ENCODE peak calls at places on chromosome 15, in six cellular contexts. One of them, this sample, is unnamed.

GRCh38 chr15:77004189-77004588 is 9.3 kb downstream of the PSTPIP1 start:
- DNase-seq in HS-5: no peak
- DNase-seq in NCI-H1092 treated with DMSO at 0.1 percent for 48 hours: no peak
- DNase-seq in stimulated activated CD8-positive, alpha-beta memory T cell treated with anti-CD3 and anti-CD28 coated beads, Interleukin-4, amount 100 ng/mL, for 1 hour: no peak
- DNase-seq in retina: no peak
- DNase-seq in activated T-helper 1 cell treated with Interleukin-2 at 50 U/mL for 16 hours: no peak
- DNase-seq in this sample: no peak

GRCh38 chr15:68207176-68207935 is 2.2 kb upstream of the CALML4 start:
- DNase-seq in HS-5: no peak
- DNase-seq in NCI-H1092 treated with DMSO at 0.1 percent for 48 hours: no peak
- DNase-seq in stimulated activated CD8-positive, alpha-beta memory T cell treated with anti-CD3 and anti-CD28 coated beads, Interleukin-4, amount 100 ng/mL, for 1 hour: no peak
- DNase-seq in retina: no peak
- DNase-seq in activated T-helper 1 cell treated with Interleukin-2 at 50 U/mL for 16 hours: no peak
- DNase-seq in this sample: no peak

GRCh38 chr15:90451215-90451850 is 63.3 kb downstream of the IQGAP1 start:
- DNase-seq in HS-5: no peak
- DNase-seq in NCI-H1092 treated with DMSO at 0.1 percent for 48 hours: no peak
- DNase-seq in stimulated activated CD8-positive, alpha-beta memory T cell treated with anti-CD3 and anti-CD28 coated beads, Interleukin-4, amount 100 ng/mL, for 1 hour: no peak
- DNase-seq in retina: no peak
- DNase-seq in activated T-helper 1 cell treated with Interleukin-2 at 50 U/mL for 16 hours: no peak
- DNase-seq in this sample: peak

GRCh38 chr15:83973816-83974215 is 261.8 kb upstream of the GOLGA6L4 start:
- DNase-seq in HS-5: no peak
- DNase-seq in NCI-H1092 treated with DMSO at 0.1 percent for 48 hours: no peak
- DNase-seq in stimulated activated CD8-positive, alpha-beta memory T cell treated with anti-CD3 and anti-CD28 coated beads, Interleukin-4, amount 100 ng/mL, for 1 hour: no peak
- DNase-seq in retina: no peak
- DNase-seq in activated T-helper 1 cell treated with Interleukin-2 at 50 U/mL for 16 hours: no peak
- DNase-seq in this sample: no peak

GRCh38 chr15:96115642-96116041 is 214.9 kb upstream of the NR2F2 start:
- DNase-seq in HS-5: no peak
- DNase-seq in NCI-H1092 treated with DMSO at 0.1 percent for 48 hours: no peak
- DNase-seq in stimulated activated CD8-positive, alpha-beta memory T cell treated with anti-CD3 and anti-CD28 coated beads, Interleukin-4, amount 100 ng/mL, for 1 hour: no peak
- DNase-seq in retina: no peak
- DNase-seq in activated T-helper 1 cell treated with Interleukin-2 at 50 U/mL for 16 hours: no peak
- DNase-seq in this sample: no peak

GRCh38 chr15:68445351-68445750 is 13.4 kb upstream of the ITGA11 start:
- DNase-seq in HS-5: no peak
- DNase-seq in NCI-H1092 treated with DMSO at 0.1 percent for 48 hours: no peak
- DNase-seq in stimulated activated CD8-positive, alpha-beta memory T cell treated with anti-CD3 and anti-CD28 coated beads, Interleukin-4, amount 100 ng/mL, for 1 hour: no peak
- DNase-seq in retina: no peak
- DNase-seq in activated T-helper 1 cell treated with Interleukin-2 at 50 U/mL for 16 hours: no peak
- DNase-seq in this sample: no peak

GRCh38 chr15:36999778-37000177 is 100.6 kb downstream of the MEIS2 start:
- DNase-seq in HS-5: no peak
- DNase-seq in NCI-H1092 treated with DMSO at 0.1 percent for 48 hours: no peak
- DNase-seq in stimulated activated CD8-positive, alpha-beta memory T cell treated with anti-CD3 and anti-CD28 coated beads, Interleukin-4, amount 100 ng/mL, for 1 hour: no peak
- DNase-seq in retina: no peak
- DNase-seq in activated T-helper 1 cell treated with Interleukin-2 at 50 U/mL for 16 hours: no peak
- DNase-seq in this sample: no peak

GRCh38 chr15:87207945-87208580 is 1048.5 kb downstream of the NTRK3 start:
- DNase-seq in HS-5: peak
- DNase-seq in NCI-H1092 treated with DMSO at 0.1 percent for 48 hours: no peak
- DNase-seq in stimulated activated CD8-positive, alpha-beta memory T cell treated with anti-CD3 and anti-CD28 coated beads, Interleukin-4, amount 100 ng/mL, for 1 hour: no peak
- DNase-seq in retina: no peak
- DNase-seq in activated T-helper 1 cell treated with Interleukin-2 at 50 U/mL for 16 hours: no peak
- DNase-seq in this sample: no peak

GRCh38 chr15:98397411-98397810 is 250.9 kb upstream of the IGF1R start:
- DNase-seq in HS-5: no peak
- DNase-seq in NCI-H1092 treated with DMSO at 0.1 percent for 48 hours: no peak
- DNase-seq in stimulated activated CD8-positive, alpha-beta memory T cell treated with anti-CD3 and anti-CD28 coated beads, Interleukin-4, amount 100 ng/mL, for 1 hour: no peak
- DNase-seq in retina: no peak
- DNase-seq in activated T-helper 1 cell treated with Interleukin-2 at 50 U/mL for 16 hours: no peak
- DNase-seq in this sample: no peak

GRCh38 chr15:63553388-63553791 is 43.8 kb upstream of the FBXL22 start:
- DNase-seq in HS-5: peak
- DNase-seq in NCI-H1092 treated with DMSO at 0.1 percent for 48 hours: no peak
- DNase-seq in stimulated activated CD8-positive, alpha-beta memory T cell treated with anti-CD3 and anti-CD28 coated beads, Interleukin-4, amount 100 ng/mL, for 1 hour: no peak
- DNase-seq in retina: no peak
- DNase-seq in activated T-helper 1 cell treated with Interleukin-2 at 50 U/mL for 16 hours: no peak
- DNase-seq in this sample: no peak

GRCh38 chr15:69537085-69537484 is 84.5 kb downstream of the RPLP1 start:
- DNase-seq in HS-5: no peak
- DNase-seq in NCI-H1092 treated with DMSO at 0.1 percent for 48 hours: peak
- DNase-seq in stimulated activated CD8-positive, alpha-beta memory T cell treated with anti-CD3 and anti-CD28 coated beads, Interleukin-4, amount 100 ng/mL, for 1 hour: no peak
- DNase-seq in retina: no peak
- DNase-seq in activated T-helper 1 cell treated with Interleukin-2 at 50 U/mL for 16 hours: no peak
- DNase-seq in this sample: peak

GRCh38 chr15:68017221-68017620 is 36.9 kb upstream of the PIAS1 start:
- DNase-seq in HS-5: no peak
- DNase-seq in NCI-H1092 treated with DMSO at 0.1 percent for 48 hours: no peak
- DNase-seq in stimulated activated CD8-positive, alpha-beta memory T cell treated with anti-CD3 and anti-CD28 coated beads, Interleukin-4, amount 100 ng/mL, for 1 hour: no peak
- DNase-seq in retina: no peak
- DNase-seq in activated T-helper 1 cell treated with Interleukin-2 at 50 U/mL for 16 hours: no peak
- DNase-seq in this sample: no peak

GRCh38 chr15:81146006-81146405 is 11.9 kb downstream of the CFAP161 start:
- DNase-seq in HS-5: no peak
- DNase-seq in NCI-H1092 treated with DMSO at 0.1 percent for 48 hours: no peak
- DNase-seq in stimulated activated CD8-positive, alpha-beta memory T cell treated with anti-CD3 and anti-CD28 coated beads, Interleukin-4, amount 100 ng/mL, for 1 hour: no peak
- DNase-seq in retina: no peak
- DNase-seq in activated T-helper 1 cell treated with Interleukin-2 at 50 U/mL for 16 hours: no peak
- DNase-seq in this sample: no peak

GRCh38 chr15:68337826-68338225 is 60.3 kb downstream of the FEM1B start:
- DNase-seq in HS-5: no peak
- DNase-seq in NCI-H1092 treated with DMSO at 0.1 percent for 48 hours: no peak
- DNase-seq in stimulated activated CD8-positive, alpha-beta memory T cell treated with anti-CD3 and anti-CD28 coated beads, Interleukin-4, amount 100 ng/mL, for 1 hour: no peak
- DNase-seq in retina: no peak
- DNase-seq in activated T-helper 1 cell treated with Interleukin-2 at 50 U/mL for 16 hours: no peak
- DNase-seq in this sample: no peak

GRCh38 chr15:31245756-31246155 is 80.9 kb upstream of the KLF13 start:
- DNase-seq in HS-5: no peak
- DNase-seq in NCI-H1092 treated with DMSO at 0.1 percent for 48 hours: no peak
- DNase-seq in stimulated activated CD8-positive, alpha-beta memory T cell treated with anti-CD3 and anti-CD28 coated beads, Interleukin-4, amount 100 ng/mL, for 1 hour: no peak
- DNase-seq in retina: no peak
- DNase-seq in activated T-helper 1 cell treated with Interleukin-2 at 50 U/mL for 16 hours: no peak
- DNase-seq in this sample: no peak

GRCh38 chr15:75153084-75153483 is 48.6 kb upstream of the C15orf39 start:
- DNase-seq in HS-5: no peak
- DNase-seq in NCI-H1092 treated with DMSO at 0.1 percent for 48 hours: no peak
- DNase-seq in stimulated activated CD8-positive, alpha-beta memory T cell treated with anti-CD3 and anti-CD28 coated beads, Interleukin-4, amount 100 ng/mL, for 1 hour: no peak
- DNase-seq in retina: no peak
- DNase-seq in activated T-helper 1 cell treated with Interleukin-2 at 50 U/mL for 16 hours: no peak
- DNase-seq in this sample: no peak

GRCh38 chr15:41928637-41929620 is 35.1 kb upstream of the SPTBN5 start:
- DNase-seq in HS-5: no peak
- DNase-seq in NCI-H1092 treated with DMSO at 0.1 percent for 48 hours: no peak
- DNase-seq in stimulated activated CD8-positive, alpha-beta memory T cell treated with anti-CD3 and anti-CD28 coated beads, Interleukin-4, amount 100 ng/mL, for 1 hour: no peak
- DNase-seq in retina: no peak
- DNase-seq in activated T-helper 1 cell treated with Interleukin-2 at 50 U/mL for 16 hours: no peak
- DNase-seq in this sample: no peak

GRCh38 chr15:66941791-66942190 is 123.6 kb upstream of the SMAD3 start:
- DNase-seq in HS-5: no peak
- DNase-seq in NCI-H1092 treated with DMSO at 0.1 percent for 48 hours: no peak
- DNase-seq in stimulated activated CD8-positive, alpha-beta memory T cell treated with anti-CD3 and anti-CD28 coated beads, Interleukin-4, amount 100 ng/mL, for 1 hour: no peak
- DNase-seq in retina: no peak
- DNase-seq in activated T-helper 1 cell treated with Interleukin-2 at 50 U/mL for 16 hours: no peak
- DNase-seq in this sample: no peak

GRCh38 chr15:44023176-44023575 is 171.9 kb downstream of the FRMD5 start:
- DNase-seq in HS-5: no peak
- DNase-seq in NCI-H1092 treated with DMSO at 0.1 percent for 48 hours: no peak
- DNase-seq in stimulated activated CD8-positive, alpha-beta memory T cell treated with anti-CD3 and anti-CD28 coated beads, Interleukin-4, amount 100 ng/mL, for 1 hour: no peak
- DNase-seq in retina: no peak
- DNase-seq in activated T-helper 1 cell treated with Interleukin-2 at 50 U/mL for 16 hours: no peak
- DNase-seq in this sample: no peak

GRCh38 chr15:67165653-67166260 is 88.7 kb downstream of the AAGAB start:
- DNase-seq in HS-5: no peak
- DNase-seq in NCI-H1092 treated with DMSO at 0.1 percent for 48 hours: no peak
- DNase-seq in stimulated activated CD8-positive, alpha-beta memory T cell treated with anti-CD3 and anti-CD28 coated beads, Interleukin-4, amount 100 ng/mL, for 1 hour: no peak
- DNase-seq in retina: no peak
- DNase-seq in activated T-helper 1 cell treated with Interleukin-2 at 50 U/mL for 16 hours: no peak
- DNase-seq in this sample: peak

GRCh38 chr15:70513818-70514217 is 249.5 kb downstream of the UACA start:
- DNase-seq in HS-5: no peak
- DNase-seq in NCI-H1092 treated with DMSO at 0.1 percent for 48 hours: no peak
- DNase-seq in stimulated activated CD8-positive, alpha-beta memory T cell treated with anti-CD3 and anti-CD28 coated beads, Interleukin-4, amount 100 ng/mL, for 1 hour: no peak
- DNase-seq in retina: no peak
- DNase-seq in activated T-helper 1 cell treated with Interleukin-2 at 50 U/mL for 16 hours: no peak
- DNase-seq in this sample: no peak

GRCh38 chr15:96234109-96234892 is 96.2 kb upstream of the NR2F2 start:
- DNase-seq in HS-5: no peak
- DNase-seq in NCI-H1092 treated with DMSO at 0.1 percent for 48 hours: no peak
- DNase-seq in stimulated activated CD8-positive, alpha-beta memory T cell treated with anti-CD3 and anti-CD28 coated beads, Interleukin-4, amount 100 ng/mL, for 1 hour: no peak
- DNase-seq in retina: no peak
- DNase-seq in activated T-helper 1 cell treated with Interleukin-2 at 50 U/mL for 16 hours: no peak
- DNase-seq in this sample: no peak

GRCh38 chr15:100731259-100732156 is 129.1 kb downstream of the ASB7 start:
- DNase-seq in HS-5: no peak
- DNase-seq in NCI-H1092 treated with DMSO at 0.1 percent for 48 hours: no peak
- DNase-seq in stimulated activated CD8-positive, alpha-beta memory T cell treated with anti-CD3 and anti-CD28 coated beads, Interleukin-4, amount 100 ng/mL, for 1 hour: no peak
- DNase-seq in retina: no peak
- DNase-seq in activated T-helper 1 cell treated with Interleukin-2 at 50 U/mL for 16 hours: no peak
- DNase-seq in this sample: no peak

GRCh38 chr15:31516874-31517273 is 190.2 kb downstream of the KLF13 start:
- DNase-seq in HS-5: no peak
- DNase-seq in NCI-H1092 treated with DMSO at 0.1 percent for 48 hours: no peak
- DNase-seq in stimulated activated CD8-positive, alpha-beta memory T cell treated with anti-CD3 and anti-CD28 coated beads, Interleukin-4, amount 100 ng/mL, for 1 hour: no peak
- DNase-seq in retina: no peak
- DNase-seq in activated T-helper 1 cell treated with Interleukin-2 at 50 U/mL for 16 hours: no peak
- DNase-seq in this sample: no peak

GRCh38 chr15:31499236-31499952 is 172.8 kb downstream of the KLF13 start:
- DNase-seq in HS-5: no peak
- DNase-seq in NCI-H1092 treated with DMSO at 0.1 percent for 48 hours: no peak
- DNase-seq in stimulated activated CD8-positive, alpha-beta memory T cell treated with anti-CD3 and anti-CD28 coated beads, Interleukin-4, amount 100 ng/mL, for 1 hour: no peak
- DNase-seq in retina: no peak
- DNase-seq in activated T-helper 1 cell treated with Interleukin-2 at 50 U/mL for 16 hours: no peak
- DNase-seq in this sample: no peak

GRCh38 chr15:39963806-39964205 is 29.9 kb downstream of the EIF2AK4 start:
- DNase-seq in HS-5: no peak
- DNase-seq in NCI-H1092 treated with DMSO at 0.1 percent for 48 hours: no peak
- DNase-seq in stimulated activated CD8-positive, alpha-beta memory T cell treated with anti-CD3 and anti-CD28 coated beads, Interleukin-4, amount 100 ng/mL, for 1 hour: no peak
- DNase-seq in retina: no peak
- DNase-seq in activated T-helper 1 cell treated with Interleukin-2 at 50 U/mL for 16 hours: no peak
- DNase-seq in this sample: no peak

GRCh38 chr15:33808720-33809119 is 159.6 kb upstream of the CHRM5 start:
- DNase-seq in HS-5: no peak
- DNase-seq in NCI-H1092 treated with DMSO at 0.1 percent for 48 hours: no peak
- DNase-seq in stimulated activated CD8-positive, alpha-beta memory T cell treated with anti-CD3 and anti-CD28 coated beads, Interleukin-4, amount 100 ng/mL, for 1 hour: no peak
- DNase-seq in retina: no peak
- DNase-seq in activated T-helper 1 cell treated with Interleukin-2 at 50 U/mL for 16 hours: no peak
- DNase-seq in this sample: no peak

GRCh38 chr15:73931441-73931840 is 5.2 kb downstream of the LOXL1 start:
- DNase-seq in HS-5: no peak
- DNase-seq in NCI-H1092 treated with DMSO at 0.1 percent for 48 hours: no peak
- DNase-seq in stimulated activated CD8-positive, alpha-beta memory T cell treated with anti-CD3 and anti-CD28 coated beads, Interleukin-4, amount 100 ng/mL, for 1 hour: no peak
- DNase-seq in retina: no peak
- DNase-seq in activated T-helper 1 cell treated with Interleukin-2 at 50 U/mL for 16 hours: no peak
- DNase-seq in this sample: no peak

GRCh38 chr15:71294636-71295241 is 179.5 kb downstream of the THSD4 start:
- DNase-seq in HS-5: peak
- DNase-seq in NCI-H1092 treated with DMSO at 0.1 percent for 48 hours: no peak
- DNase-seq in stimulated activated CD8-positive, alpha-beta memory T cell treated with anti-CD3 and anti-CD28 coated beads, Interleukin-4, amount 100 ng/mL, for 1 hour: no peak
- DNase-seq in retina: no peak
- DNase-seq in activated T-helper 1 cell treated with Interleukin-2 at 50 U/mL for 16 hours: no peak
- DNase-seq in this sample: no peak

GRCh38 chr15:99106417-99107220 is 1.7 kb downstream of the SYNM start:
- DNase-seq in HS-5: no peak
- DNase-seq in NCI-H1092 treated with DMSO at 0.1 percent for 48 hours: no peak
- DNase-seq in stimulated activated CD8-positive, alpha-beta memory T cell treated with anti-CD3 and anti-CD28 coated beads, Interleukin-4, amount 100 ng/mL, for 1 hour: no peak
- DNase-seq in retina: no peak
- DNase-seq in activated T-helper 1 cell treated with Interleukin-2 at 50 U/mL for 16 hours: no peak
- DNase-seq in this sample: no peak

GRCh38 chr15:84949845-84950569 is 31.6 kb upstream of the PDE8A start:
- DNase-seq in HS-5: no peak
- DNase-seq in NCI-H1092 treated with DMSO at 0.1 percent for 48 hours: no peak
- DNase-seq in stimulated activated CD8-positive, alpha-beta memory T cell treated with anti-CD3 and anti-CD28 coated beads, Interleukin-4, amount 100 ng/mL, for 1 hour: no peak
- DNase-seq in retina: no peak
- DNase-seq in activated T-helper 1 cell treated with Interleukin-2 at 50 U/mL for 16 hours: no peak
- DNase-seq in this sample: no peak

GRCh38 chr15:68821190-68821897 is 649 bp upstream of the ANP32A start:
- DNase-seq in HS-5: no peak
- DNase-seq in NCI-H1092 treated with DMSO at 0.1 percent for 48 hours: peak
- DNase-seq in stimulated activated CD8-positive, alpha-beta memory T cell treated with anti-CD3 and anti-CD28 coated beads, Interleukin-4, amount 100 ng/mL, for 1 hour: no peak
- DNase-seq in retina: peak
- DNase-seq in activated T-helper 1 cell treated with Interleukin-2 at 50 U/mL for 16 hours: peak
- DNase-seq in this sample: no peak

GRCh38 chr15:68387288-68388143 is 44.4 kb downstream of the ITGA11 start:
- DNase-seq in HS-5: no peak
- DNase-seq in NCI-H1092 treated with DMSO at 0.1 percent for 48 hours: no peak
- DNase-seq in stimulated activated CD8-positive, alpha-beta memory T cell treated with anti-CD3 and anti-CD28 coated beads, Interleukin-4, amount 100 ng/mL, for 1 hour: no peak
- DNase-seq in retina: no peak
- DNase-seq in activated T-helper 1 cell treated with Interleukin-2 at 50 U/mL for 16 hours: no peak
- DNase-seq in this sample: peak

GRCh38 chr15:99054892-99055291 is 47.3 kb upstream of the PGPEP1L start:
- DNase-seq in HS-5: no peak
- DNase-seq in NCI-H1092 treated with DMSO at 0.1 percent for 48 hours: no peak
- DNase-seq in stimulated activated CD8-positive, alpha-beta memory T cell treated with anti-CD3 and anti-CD28 coated beads, Interleukin-4, amount 100 ng/mL, for 1 hour: no peak
- DNase-seq in retina: no peak
- DNase-seq in activated T-helper 1 cell treated with Interleukin-2 at 50 U/mL for 16 hours: no peak
- DNase-seq in this sample: peak

GRCh38 chr15:94294556-94294955 is 63.2 kb downstream of the MCTP2 start:
- DNase-seq in HS-5: no peak
- DNase-seq in NCI-H1092 treated with DMSO at 0.1 percent for 48 hours: no peak
- DNase-seq in stimulated activated CD8-positive, alpha-beta memory T cell treated with anti-CD3 and anti-CD28 coated beads, Interleukin-4, amount 100 ng/mL, for 1 hour: no peak
- DNase-seq in retina: no peak
- DNase-seq in activated T-helper 1 cell treated with Interleukin-2 at 50 U/mL for 16 hours: no peak
- DNase-seq in this sample: no peak

GRCh38 chr15:58440922-58441321 is 9.1 kb downstream of the LIPC start:
- DNase-seq in HS-5: no peak
- DNase-seq in NCI-H1092 treated with DMSO at 0.1 percent for 48 hours: no peak
- DNase-seq in stimulated activated CD8-positive, alpha-beta memory T cell treated with anti-CD3 and anti-CD28 coated beads, Interleukin-4, amount 100 ng/mL, for 1 hour: no peak
- DNase-seq in retina: no peak
- DNase-seq in activated T-helper 1 cell treated with Interleukin-2 at 50 U/mL for 16 hours: no peak
- DNase-seq in this sample: no peak

GRCh38 chr15:68341851-68342336 is 64.3 kb downstream of the FEM1B start:
- DNase-seq in HS-5: no peak
- DNase-seq in NCI-H1092 treated with DMSO at 0.1 percent for 48 hours: no peak
- DNase-seq in stimulated activated CD8-positive, alpha-beta memory T cell treated with anti-CD3 and anti-CD28 coated beads, Interleukin-4, amount 100 ng/mL, for 1 hour: no peak
- DNase-seq in retina: no peak
- DNase-seq in activated T-helper 1 cell treated with Interleukin-2 at 50 U/mL for 16 hours: no peak
- DNase-seq in this sample: no peak

GRCh38 chr15:73212424-73212823 is 156.3 kb downstream of the HCN4 start:
- DNase-seq in HS-5: no peak
- DNase-seq in NCI-H1092 treated with DMSO at 0.1 percent for 48 hours: no peak
- DNase-seq in stimulated activated CD8-positive, alpha-beta memory T cell treated with anti-CD3 and anti-CD28 coated beads, Interleukin-4, amount 100 ng/mL, for 1 hour: no peak
- DNase-seq in retina: no peak
- DNase-seq in activated T-helper 1 cell treated with Interleukin-2 at 50 U/mL for 16 hours: no peak
- DNase-seq in this sample: no peak

GRCh38 chr15:80929225-80929624 is 60.4 kb downstream of the MESD start:
- DNase-seq in HS-5: peak
- DNase-seq in NCI-H1092 treated with DMSO at 0.1 percent for 48 hours: no peak
- DNase-seq in stimulated activated CD8-positive, alpha-beta memory T cell treated with anti-CD3 and anti-CD28 coated beads, Interleukin-4, amount 100 ng/mL, for 1 hour: no peak
- DNase-seq in retina: no peak
- DNase-seq in activated T-helper 1 cell treated with Interleukin-2 at 50 U/mL for 16 hours: no peak
- DNase-seq in this sample: no peak

This sample was measured in H1.